ENCODE peak calls at places on chromosome 13, in five cellular contexts. W is A549, Q is tibial nerve, S is fibroblast of mammary gland, U is AG04450. P is an unnamed sample.

GRCh38 chr13:51625555-51626345 is 41.5 kb downstream of the WDFY2 start:
- DNase-seq in W (no peak), Q (no peak), S (no peak), U (no peak), P (no peak)

GRCh38 chr13:97259787-97260641 is 37.9 kb downstream of the MBNL2 start:
- DNase-seq in W (peak), Q (no peak), S (peak), U (no peak), P (no peak)

GRCh38 chr13:78881746-78882145 is 222.8 kb upstream of the OBI1 start:
- DNase-seq in W (no peak), Q (no peak), S (no peak), U (no peak), P (no peak)

GRCh38 chr13:71828117-71828516 is 38.9 kb downstream of the DACH1 start:
- DNase-seq in W (no peak), Q (no peak), S (no peak), U (no peak), P (no peak)

GRCh38 chr13:36251528-36251927 is 37.2 kb upstream of the SOHLH2 start:
- DNase-seq in W (no peak), Q (no peak), S (peak), U (no peak), P (no peak)

GRCh38 chr13:50761406-50761805 is 82.1 kb downstream of the DLEU7 start:
- DNase-seq in W (no peak), Q (no peak), S (no peak), U (no peak), P (no peak)

GRCh38 chr13:42996584-42996983 is 4.5 kb upstream of the EPSTI1 start:
- DNase-seq in W (peak), Q (no peak), S (peak), U (peak), P (peak)

GRCh38 chr13:76944457-76944856 is 3.9 kb upstream of the ACOD1 start:
- DNase-seq in W (no peak), Q (no peak), S (peak), U (peak), P (peak)

GRCh38 chr13:101127741-101128353 is 288.5 kb downstream of the NALCN start:
- DNase-seq in W (peak), Q (no peak), S (peak), U (peak), P (peak)

GRCh38 chr13:79781829-79782540 is 301.0 kb downstream of the NDFIP2 start:
- DNase-seq in W (no peak), Q (no peak), S (no peak), U (no peak), P (no peak)

GRCh38 chr13:20969182-20969581 is 66.6 kb upstream of the XPO4 start:
- DNase-seq in W (peak), Q (no peak), S (peak), U (no peak), P (no peak)

GRCh38 chr13:75251188-75251587 is 230.8 kb downstream of the TBC1D4 start:
- DNase-seq in W (no peak), Q (no peak), S (no peak), U (no peak), P (no peak)

GRCh38 chr13:47252627-47253026 is 355.8 kb upstream of the HTR2A start:
- DNase-seq in W (no peak), Q (no peak), S (peak), U (no peak), P (no peak)

GRCh38 chr13:99214232-99214631 is 13.6 kb downstream of the UBAC2 start:
- DNase-seq in W (no peak), Q (no peak), S (no peak), U (no peak), P (no peak)

GRCh38 chr13:57634829-57635165 is 3.3 kb downstream of the PCDH17 start:
- DNase-seq in W (no peak), Q (no peak), S (no peak), U (no peak), P (no peak)

GRCh38 chr13:112792511-112792910 is 102.7 kb downstream of the ATP11A start:
- DNase-seq in W (no peak), Q (no peak), S (no peak), U (no peak), P (no peak)

GRCh38 chr13:68176486-68176885 is 946.4 kb upstream of the PCDH9 start:
- DNase-seq in W (peak), Q (no peak), S (peak), U (peak), P (peak)

GRCh38 chr13:41065098-41065497 is 3.8 kb downstream of the WBP4 start:
- DNase-seq in W (no peak), Q (no peak), S (peak), U (peak), P (peak)

GRCh38 chr13:48000559-48001126 is 430 bp downstream of the SUCLA2 start:
- DNase-seq in W (peak), Q (no peak), S (no peak), U (no peak), P (no peak)

GRCh38 chr13:30520571-30520970 is 54.8 kb upstream of the HMGB1 start:
- DNase-seq in W (peak), Q (no peak), S (peak), U (peak), P (no peak)

GRCh38 chr13:114110091-114110829 is 22.2 kb downstream of the RASA3 start:
- DNase-seq in W (peak), Q (peak), S (peak), U (no peak), P (no peak)

GRCh38 chr13:73945871-73946270 is 188.3 kb downstream of the KLF12 start:
- DNase-seq in W (no peak), Q (no peak), S (peak), U (no peak), P (no peak)

GRCh38 chr13:92407858-92408257 is 818.7 kb upstream of the GPC6 start:
- DNase-seq in W (no peak), Q (no peak), S (no peak), U (no peak), P (no peak)

GRCh38 chr13:110047511-110047910 is 259.4 kb downstream of the COL4A1 start:
- DNase-seq in W (no peak), Q (no peak), S (peak), U (peak), P (peak)

GRCh38 chr13:111911754-111912452 is 155.0 kb upstream of the SOX1 start:
- DNase-seq in W (no peak), Q (no peak), S (no peak), U (no peak), P (no peak)

GRCh38 chr13:33543089-33543459 is 257.5 kb upstream of the STARD13 start:
- DNase-seq in W (no peak), Q (no peak), S (no peak), U (no peak), P (peak)

GRCh38 chr13:80040219-80040976 is 300.5 kb downstream of the SPRY2 start:
- DNase-seq in W (peak), Q (no peak), S (peak), U (peak), P (peak)

GRCh38 chr13:43348397-43348796 is 325.0 kb downstream of the DNAJC15 start:
- DNase-seq in W (peak), Q (no peak), S (peak), U (no peak), P (no peak)

GRCh38 chr13:84574851-84575250 is 692.6 kb upstream of the SLITRK1 start:
- DNase-seq in W (peak), Q (no peak), S (peak), U (no peak), P (peak)

GRCh38 chr13:112684444-112684843 is 5.4 kb upstream of the ATP11A start:
- DNase-seq in W (no peak), Q (no peak), S (no peak), U (no peak), P (no peak)

GRCh38 chr13:49932066-49932465 is 4.1 kb downstream of the SPRYD7 start:
- DNase-seq in W (no peak), Q (no peak), S (peak), U (no peak), P (no peak)

GRCh38 chr13:110524484-110525254 is 36.9 kb downstream of the RAB20 start:
- DNase-seq in W (no peak), Q (no peak), S (no peak), U (no peak), P (no peak)

GRCh38 chr13:110571897-110572777 is 10.6 kb upstream of the RAB20 start:
- DNase-seq in W (no peak), Q (no peak), S (no peak), U (no peak), P (no peak)

GRCh38 chr13:32232263-32232662 is 82.9 kb downstream of the ZAR1L start:
- DNase-seq in W (no peak), Q (no peak), S (no peak), U (no peak), P (no peak)

GRCh38 chr13:49371943-49372636 is 71.8 kb downstream of the CAB39L start:
- DNase-seq in W (no peak), Q (no peak), S (no peak), U (no peak), P (no peak)